ENCODE peak calls at places on chromosomes 4 and X, in nine cellular contexts. One of them, this sample, is unnamed.

GRCh38 chr4:117654064-117654463 is 380.2 kb upstream of the NDST3 start:
- DNase-seq in cardiac muscle cell: no peak
- DNase-seq in dorsolateral prefrontal cortex: no peak
- DNase-seq in fibroblast of mammary gland: no peak
- DNase-seq in bronchial epithelial cell: no peak
- DNase-seq in spleen: no peak
- DNase-seq in HCT116: no peak
- DNase-seq in esophagus muscularis mucosa: no peak
- DNase-seq in HFF-Myc: no peak
- DNase-seq in this sample: no peak

GRCh38 chr4:89305712-89306437 is 1.7 kb downstream of the GPRIN3 start:
- DNase-seq in cardiac muscle cell: peak; percentile 28
- DNase-seq in dorsolateral prefrontal cortex: no peak
- DNase-seq in fibroblast of mammary gland: peak; percentile 34
- DNase-seq in bronchial epithelial cell: peak; percentile 62
- DNase-seq in spleen: no peak
- DNase-seq in HCT116: no peak
- DNase-seq in esophagus muscularis mucosa: no peak
- DNase-seq in HFF-Myc: no peak
- DNase-seq in this sample: peak; percentile 58

GRCh38 chrX:74449937-74450330 is 28.6 kb downstream of the SLC16A2 start:
- DNase-seq in cardiac muscle cell: peak; percentile 10
- DNase-seq in dorsolateral prefrontal cortex: no peak
- DNase-seq in fibroblast of mammary gland: peak; percentile 64
- DNase-seq in bronchial epithelial cell: peak; percentile 85
- DNase-seq in spleen: no peak
- DNase-seq in HCT116: no peak
- DNase-seq in esophagus muscularis mucosa: no peak
- DNase-seq in HFF-Myc: no peak
- DNase-seq in this sample: peak; percentile 85

GRCh38 chrX:118603981-118604380 is 108.4 kb downstream of the DOCK11 start:
- DNase-seq in cardiac muscle cell: peak; percentile 76
- DNase-seq in dorsolateral prefrontal cortex: no peak
- DNase-seq in fibroblast of mammary gland: peak; percentile 72
- DNase-seq in bronchial epithelial cell: peak; percentile 41
- DNase-seq in spleen: no peak
- DNase-seq in HCT116: peak; percentile 46
- DNase-seq in esophagus muscularis mucosa: peak; percentile 91
- DNase-seq in HFF-Myc: peak; percentile 27
- DNase-seq in this sample: peak; percentile 44

GRCh38 chr4:121272526-121272925 is 108.3 kb downstream of the QRFPR start:
- DNase-seq in cardiac muscle cell: peak; percentile 68
- DNase-seq in dorsolateral prefrontal cortex: no peak
- DNase-seq in fibroblast of mammary gland: peak; percentile 48
- DNase-seq in bronchial epithelial cell: peak; percentile 95
- DNase-seq in spleen: no peak
- DNase-seq in HCT116: no peak
- DNase-seq in esophagus muscularis mucosa: no peak
- DNase-seq in HFF-Myc: peak; percentile 53
- DNase-seq in this sample: peak; percentile 93

GRCh38 chr4:170386974-170387373 is 297.2 kb upstream of the AADAT start:
- DNase-seq in cardiac muscle cell: no peak
- DNase-seq in dorsolateral prefrontal cortex: no peak
- DNase-seq in fibroblast of mammary gland: peak; percentile 91
- DNase-seq in bronchial epithelial cell: no peak
- DNase-seq in spleen: no peak
- DNase-seq in HCT116: no peak
- DNase-seq in esophagus muscularis mucosa: no peak
- DNase-seq in HFF-Myc: no peak
- DNase-seq in this sample: peak; percentile 7

GRCh38 chrX:115449742-115450141 is 111.2 kb upstream of the PLS3 start:
- DNase-seq in cardiac muscle cell: peak; percentile 82
- DNase-seq in dorsolateral prefrontal cortex: no peak
- DNase-seq in fibroblast of mammary gland: peak; percentile 49
- DNase-seq in bronchial epithelial cell: no peak
- DNase-seq in spleen: no peak
- DNase-seq in HCT116: no peak
- DNase-seq in esophagus muscularis mucosa: no peak
- DNase-seq in HFF-Myc: no peak
- DNase-seq in this sample: no peak

GRCh38 chr4:102623622-102624021 is 122.5 kb downstream of the NFKB1 start:
- DNase-seq in cardiac muscle cell: peak; percentile 77
- DNase-seq in dorsolateral prefrontal cortex: no peak
- DNase-seq in fibroblast of mammary gland: peak; percentile 61
- DNase-seq in bronchial epithelial cell: no peak
- DNase-seq in spleen: no peak
- DNase-seq in HCT116: peak; percentile 28
- DNase-seq in esophagus muscularis mucosa: no peak
- DNase-seq in HFF-Myc: peak; percentile 56
- DNase-seq in this sample: peak; percentile 46

GRCh38 chr4:52982246-52982950 is 120.3 kb downstream of the RASL11B start:
- DNase-seq in cardiac muscle cell: peak; percentile 79
- DNase-seq in dorsolateral prefrontal cortex: no peak
- DNase-seq in fibroblast of mammary gland: peak; percentile 76
- DNase-seq in bronchial epithelial cell: peak; percentile 63
- DNase-seq in spleen: no peak
- DNase-seq in HCT116: peak; percentile 28
- DNase-seq in esophagus muscularis mucosa: no peak
- DNase-seq in HFF-Myc: no peak
- DNase-seq in this sample: peak; percentile 68

GRCh38 chr4:108036252-108036651 is 46.6 kb downstream of the HADH start:
- DNase-seq in cardiac muscle cell: no peak
- DNase-seq in dorsolateral prefrontal cortex: no peak
- DNase-seq in fibroblast of mammary gland: no peak
- DNase-seq in bronchial epithelial cell: no peak
- DNase-seq in spleen: no peak
- DNase-seq in HCT116: no peak
- DNase-seq in esophagus muscularis mucosa: no peak
- DNase-seq in HFF-Myc: no peak
- DNase-seq in this sample: no peak

DNA sequence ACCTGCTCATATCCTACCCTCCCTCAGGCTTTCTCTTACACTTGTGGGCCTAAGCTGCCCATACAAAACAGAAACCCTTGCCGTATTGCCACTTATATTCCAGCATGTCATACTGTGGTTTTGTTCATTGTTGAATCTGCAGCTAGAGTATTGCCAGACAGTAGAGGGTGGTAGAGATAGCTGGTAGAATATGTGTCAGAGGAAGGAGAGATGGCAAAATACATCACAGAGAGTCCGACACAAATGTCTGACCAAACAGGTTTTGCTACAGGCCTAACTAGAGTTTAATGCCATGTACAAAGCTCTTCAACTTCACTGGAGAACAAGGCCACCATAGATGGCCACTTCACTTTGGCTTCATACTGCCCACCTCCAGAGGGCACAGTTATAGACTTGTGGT is 160.1 kb downstream of the EFHC2 start:
- DNase-seq in cardiac muscle cell: no peak
- DNase-seq in dorsolateral prefrontal cortex: no peak
- DNase-seq in fibroblast of mammary gland: no peak
- DNase-seq in bronchial epithelial cell: peak; percentile 37
- DNase-seq in spleen: no peak
- DNase-seq in HCT116: no peak
- DNase-seq in esophagus muscularis mucosa: no peak
- DNase-seq in HFF-Myc: no peak
- DNase-seq in this sample: peak; percentile 53
- TF ChIP-seq CTCF in cardiac muscle cell: no peak
- TF ChIP-seq CTCF in dorsolateral prefrontal cortex: peak; percentile 47
- TF ChIP-seq CTCF in fibroblast of mammary gland: no peak
- TF ChIP-seq CTCF in bronchial epithelial cell: peak; percentile 34
- TF ChIP-seq CTCF in spleen: no peak
- TF ChIP-seq CTCF in HCT116: peak; percentile 10
- TF ChIP-seq CTCF in esophagus muscularis mucosa: no peak
- TF ChIP-seq CTCF in HFF-Myc: no peak
- TF ChIP-seq CTCF in this sample: peak; percentile 54

GRCh38 chr4:26343041-26343403 is 22.2 kb downstream of the RBPJ start:
- DNase-seq in cardiac muscle cell: peak; percentile 12
- DNase-seq in dorsolateral prefrontal cortex: no peak
- DNase-seq in fibroblast of mammary gland: peak; percentile 32
- DNase-seq in bronchial epithelial cell: peak; percentile 38
- DNase-seq in spleen: no peak
- DNase-seq in HCT116: no peak
- DNase-seq in esophagus muscularis mucosa: no peak
- DNase-seq in HFF-Myc: no peak
- DNase-seq in this sample: peak; percentile 46

GRCh38 chr4:26345541-26345940 is 24.7 kb downstream of the RBPJ start:
- DNase-seq in cardiac muscle cell: no peak
- DNase-seq in dorsolateral prefrontal cortex: no peak
- DNase-seq in fibroblast of mammary gland: no peak
- DNase-seq in bronchial epithelial cell: no peak
- DNase-seq in spleen: no peak
- DNase-seq in HCT116: no peak
- DNase-seq in esophagus muscularis mucosa: no peak
- DNase-seq in HFF-Myc: no peak
- DNase-seq in this sample: no peak

GRCh38 chr4:26349496-26349895 is 28.7 kb downstream of the RBPJ start:
- DNase-seq in cardiac muscle cell: no peak
- DNase-seq in dorsolateral prefrontal cortex: no peak
- DNase-seq in fibroblast of mammary gland: peak; percentile 41
- DNase-seq in bronchial epithelial cell: no peak
- DNase-seq in spleen: no peak
- DNase-seq in HCT116: no peak
- DNase-seq in esophagus muscularis mucosa: no peak
- DNase-seq in HFF-Myc: no peak
- DNase-seq in this sample: no peak

GRCh38 chr4:26344901-26345300 is 24.1 kb downstream of the RBPJ start:
- DNase-seq in cardiac muscle cell: no peak
- DNase-seq in dorsolateral prefrontal cortex: no peak
- DNase-seq in fibroblast of mammary gland: no peak
- DNase-seq in bronchial epithelial cell: no peak
- DNase-seq in spleen: no peak
- DNase-seq in HCT116: no peak
- DNase-seq in esophagus muscularis mucosa: no peak
- DNase-seq in HFF-Myc: no peak
- DNase-seq in this sample: no peak

GRCh38 chr4:26346203-26346620 is 25.4 kb downstream of the RBPJ start:
- DNase-seq in cardiac muscle cell: peak; percentile 72
- DNase-seq in dorsolateral prefrontal cortex: no peak
- DNase-seq in fibroblast of mammary gland: peak; percentile 42
- DNase-seq in bronchial epithelial cell: peak; percentile 17
- DNase-seq in spleen: no peak
- DNase-seq in HCT116: no peak
- DNase-seq in esophagus muscularis mucosa: no peak
- DNase-seq in HFF-Myc: no peak
- DNase-seq in this sample: no peak
- H3K4me3 ChIP-seq in cardiac muscle cell: no peak overlapping the region
- H3K4me3 ChIP-seq in dorsolateral prefrontal cortex: peak overlapping the region; percentile 53
- H3K4me3 ChIP-seq in fibroblast of mammary gland: no peak overlapping the region
- H3K4me3 ChIP-seq in bronchial epithelial cell: no peak overlapping the region
- H3K4me3 ChIP-seq in spleen: peak overlapping the region; percentile 48
- H3K4me3 ChIP-seq in HCT116: no peak overlapping the region
- H3K4me3 ChIP-seq in esophagus muscularis mucosa: no peak overlapping the region
- H3K4me3 ChIP-seq in HFF-Myc: no peak overlapping the region
- H3K4me3 ChIP-seq in this sample: no peak overlapping the region

GRCh38 chrX:40153335-40154221 is 55.8 kb upstream of the BCOR start:
- DNase-seq in cardiac muscle cell: peak; percentile 56
- DNase-seq in dorsolateral prefrontal cortex: no peak
- DNase-seq in fibroblast of mammary gland: no peak
- DNase-seq in bronchial epithelial cell: no peak
- DNase-seq in spleen: peak; percentile 88
- DNase-seq in HCT116: no peak
- DNase-seq in esophagus muscularis mucosa: no peak
- DNase-seq in HFF-Myc: no peak
- DNase-seq in this sample: no peak
- TF ChIP-seq CTCF in cardiac muscle cell: no peak
- TF ChIP-seq CTCF in dorsolateral prefrontal cortex: peak; percentile 40
- TF ChIP-seq CTCF in fibroblast of mammary gland: no peak
- TF ChIP-seq CTCF in bronchial epithelial cell: peak; percentile 1
- TF ChIP-seq CTCF in spleen: no peak
- TF ChIP-seq CTCF in HCT116: no peak
- TF ChIP-seq CTCF in esophagus muscularis mucosa: no peak
- TF ChIP-seq CTCF in HFF-Myc: no peak
- TF ChIP-seq CTCF in this sample: no peak

DNA sequence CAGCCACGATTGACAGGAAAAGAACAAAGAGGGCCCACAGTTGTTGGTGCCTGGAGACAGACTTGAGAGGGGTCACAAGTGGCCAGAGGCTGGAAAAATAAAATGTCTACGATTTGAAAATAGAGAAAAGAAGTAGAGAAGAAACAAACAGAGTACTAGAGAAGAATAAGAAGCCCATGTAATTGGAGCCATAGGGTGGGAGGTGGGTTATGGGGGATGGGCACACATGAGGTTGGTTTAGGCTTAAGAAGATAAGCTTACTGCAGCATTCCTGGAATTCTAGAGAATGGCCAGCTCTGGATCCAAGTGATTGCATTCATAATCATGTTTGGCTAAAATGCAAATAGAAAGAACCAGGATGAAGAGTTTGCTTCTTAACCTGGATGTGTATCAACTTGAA is 210.7 kb downstream of the MAML3 start:
- DNase-seq in cardiac muscle cell: peak; percentile 31
- DNase-seq in dorsolateral prefrontal cortex: no peak
- DNase-seq in fibroblast of mammary gland: no peak
- DNase-seq in bronchial epithelial cell: no peak
- DNase-seq in spleen: no peak
- DNase-seq in HCT116: no peak
- DNase-seq in esophagus muscularis mucosa: no peak
- DNase-seq in HFF-Myc: no peak
- DNase-seq in this sample: no peak
- H3K4me3 ChIP-seq in cardiac muscle cell: no peak overlapping the region
- H3K4me3 ChIP-seq in dorsolateral prefrontal cortex: no peak overlapping the region
- H3K4me3 ChIP-seq in fibroblast of mammary gland: no peak overlapping the region
- H3K4me3 ChIP-seq in bronchial epithelial cell: no peak overlapping the region
- H3K4me3 ChIP-seq in spleen: no peak overlapping the region
- H3K4me3 ChIP-seq in HCT116: no peak overlapping the region
- H3K4me3 ChIP-seq in esophagus muscularis mucosa: no peak overlapping the region
- H3K4me3 ChIP-seq in HFF-Myc: no peak overlapping the region
- H3K4me3 ChIP-seq in this sample: no peak overlapping the region

DNA sequence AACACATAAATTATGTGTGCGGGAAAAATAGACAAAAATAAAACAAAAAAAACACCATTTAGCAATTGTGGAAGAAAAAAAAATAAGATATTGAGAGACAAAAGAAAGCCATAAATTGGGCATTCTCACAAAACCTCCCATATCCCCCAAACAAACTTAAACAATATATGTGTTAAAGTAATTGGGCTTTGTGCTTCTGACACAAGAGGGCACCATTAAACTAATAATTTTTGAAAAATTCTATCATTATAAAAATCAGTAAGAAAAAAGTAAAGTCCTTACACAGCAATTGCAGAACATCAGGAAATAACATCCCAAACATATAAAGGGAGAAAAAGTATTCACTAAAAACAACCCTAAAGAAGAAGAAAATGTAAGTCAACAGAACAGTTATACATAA is 880.7 kb downstream of the TECRL start:
- DNase-seq in cardiac muscle cell: no peak
- DNase-seq in dorsolateral prefrontal cortex: no peak
- DNase-seq in fibroblast of mammary gland: no peak
- DNase-seq in bronchial epithelial cell: no peak
- DNase-seq in spleen: no peak
- DNase-seq in HCT116: no peak
- DNase-seq in esophagus muscularis mucosa: no peak
- DNase-seq in HFF-Myc: no peak
- DNase-seq in this sample: no peak
- TF ChIP-seq CTCF in cardiac muscle cell: no peak
- TF ChIP-seq CTCF in dorsolateral prefrontal cortex: no peak
- TF ChIP-seq CTCF in fibroblast of mammary gland: no peak
- TF ChIP-seq CTCF in bronchial epithelial cell: no peak
- TF ChIP-seq CTCF in spleen: no peak
- TF ChIP-seq CTCF in HCT116: no peak
- TF ChIP-seq CTCF in esophagus muscularis mucosa: no peak
- TF ChIP-seq CTCF in HFF-Myc: no peak
- TF ChIP-seq CTCF in this sample: no peak